ENCODE peak calls at places on chromosome 16, in ten cellular contexts. O, J, B, E, L, I, Q, D, T and P are unnamed samples. For H3K4me1, the result is how much of the 10 kb centered on the place peaks cover.

GRCh38 chr16:29926675-29927522 is 873 bp upstream of the KCTD13 start:
- DNase-seq in O (peak), J (no peak), B (peak), E (peak), L (no peak), I (no peak), Q (peak), D (peak), T (peak), P (peak)

GRCh38 chr16:83830769-83831450 is 23.1 kb downstream of the HSBP1 start:
- DNase-seq in O (no peak), J (no peak), B (no peak), E (no peak), L (no peak), I (no peak), Q (no peak), D (no peak), T (no peak), P (no peak)

GRCh38 chr16:15775209-15775608 is 81.6 kb downstream of the MYH11 start:
- DNase-seq in O (no peak), J (no peak), B (peak), E (peak), L (no peak), I (peak), Q (no peak), D (peak), T (no peak), P (no peak)

GRCh38 chr16:57630931-57631845 is 2.8 kb downstream of the ADGRG1 start:
- DNase-seq in O (no peak), J (no peak), B (no peak), E (no peak), L (no peak), I (no peak), Q (no peak), D (no peak), T (no peak), P (no peak)

GRCh38 chr16:81608515-81609209 is 164.1 kb downstream of the CMIP start:
- DNase-seq in O (no peak), J (no peak), B (no peak), E (no peak), L (peak), I (no peak), Q (peak), D (no peak), T (no peak), P (no peak)

GRCh38 chr16:55053071-55053415 is 122.4 kb downstream of the IRX5 start:
- DNase-seq in O (no peak), J (no peak), B (no peak), E (no peak), L (no peak), I (no peak), Q (no peak), D (no peak), T (no peak), P (no peak)

GRCh38 chr16:72927199-72928088 is 120.5 kb downstream of the ZFHX3 start:
- DNase-seq in O (no peak), J (no peak), B (no peak), E (peak), L (no peak), I (no peak), Q (peak), D (peak), T (no peak), P (peak)

GRCh38 chr16:23842137-23842600 is 6.4 kb downstream of the PRKCB start:
- DNase-seq in O (no peak), J (no peak), B (no peak), E (no peak), L (no peak), I (peak), Q (no peak), D (no peak), T (no peak), P (no peak)

GRCh38 chr16:58127033-58127556 is 2.1 kb downstream of the CFAP20 start:
- DNase-seq in O (no peak), J (no peak), B (peak), E (no peak), L (no peak), I (no peak), Q (peak), D (no peak), T (peak), P (no peak)

GRCh38 chr16:84178146-84178765 is 8.6 kb downstream of the TAF1C start:
- DNase-seq in O (no peak), J (no peak), B (no peak), E (no peak), L (no peak), I (no peak), Q (no peak), D (no peak), T (no peak), P (no peak)

GRCh38 chr16:68079616-68080344 is 5.4 kb upstream of the NFATC3 start:
- DNase-seq in O (peak), J (peak), B (peak), E (no peak), L (peak), I (no peak), Q (peak), D (no peak), T (peak), P (peak)

GRCh38 chr16:70646260-70647241 is at the start of gene IL34:
- DNase-seq in O (no peak), J (no peak), B (no peak), E (no peak), L (no peak), I (no peak), Q (no peak), D (peak), T (peak), P (no peak)

GRCh38 chr16:87318158-87318644 is 1.0 kb upstream of the C16orf95 start:
- DNase-seq in O (no peak), J (no peak), B (peak), E (no peak), L (no peak), I (no peak), Q (peak), D (no peak), T (no peak), P (no peak)

GRCh38 chr16:85566502-85567100 is 46.5 kb upstream of the GSE1 start:
- DNase-seq in O (peak), J (no peak), B (peak), E (no peak), L (no peak), I (no peak), Q (no peak), D (no peak), T (no peak), P (peak)

GRCh38 chr16:85567101-85567866 is 45.8 kb upstream of the GSE1 start:
- DNase-seq in O (peak), J (no peak), B (peak), E (no peak), L (no peak), I (no peak), Q (no peak), D (no peak), T (no peak), P (peak)

GRCh38 chr16:85564277-85565051 is 48.7 kb upstream of the GSE1 start:
- DNase-seq in O (no peak), J (no peak), B (peak), E (no peak), L (no peak), I (no peak), Q (no peak), D (no peak), T (no peak), P (peak)

GRCh38 chr16:85565340-85565739 is 47.8 kb upstream of the GSE1 start:
- DNase-seq in O (no peak), J (no peak), B (no peak), E (no peak), L (no peak), I (no peak), Q (no peak), D (no peak), T (no peak), P (no peak)

GRCh38 chr16:85565796-85566501 is 47.2 kb upstream of the GSE1 start:
- DNase-seq in O (no peak), J (no peak), B (peak), E (no peak), L (no peak), I (no peak), Q (no peak), D (no peak), T (no peak), P (no peak)
- H3K4me1 ChIP-seq in O (under half), J (half or more), B (half or more), E (under half), L (under half), I (under half), Q (half or more), D (under half), T (under half), P (half or more)

GRCh38 chr16:75096730-75097129 is 19.9 kb downstream of the LDHD start:
- DNase-seq in O (peak), J (peak), B (no peak), E (peak), L (no peak), I (no peak), Q (no peak), D (peak), T (no peak), P (peak)
- TF ChIP-seq EP300 in O (no peak), J (no peak), B (no peak), E (no peak), L (no peak), I (no peak), Q (no peak), D (no peak), T (no peak), P (no peak)

GRCh38 chr16:88936913-88937666 is 39.9 kb downstream of the CBFA2T3 start:
- DNase-seq in O (no peak), J (no peak), B (no peak), E (no peak), L (no peak), I (no peak), Q (no peak), D (no peak), T (no peak), P (no peak)

GRCh38 chr16:88934066-88934667 is 42.8 kb downstream of the CBFA2T3 start:
- DNase-seq in O (no peak), J (no peak), B (no peak), E (no peak), L (no peak), I (no peak), Q (no peak), D (no peak), T (no peak), P (no peak)

GRCh38 chr16:88938119-88938932 is 38.7 kb downstream of the CBFA2T3 start:
- DNase-seq in O (no peak), J (no peak), B (no peak), E (no peak), L (no peak), I (no peak), Q (no peak), D (no peak), T (no peak), P (no peak)

GRCh38 chr16:88938933-88939813 is 37.8 kb downstream of the CBFA2T3 start:
- DNase-seq in O (no peak), J (no peak), B (no peak), E (no peak), L (no peak), I (no peak), Q (no peak), D (peak), T (no peak), P (no peak)

DNA sequence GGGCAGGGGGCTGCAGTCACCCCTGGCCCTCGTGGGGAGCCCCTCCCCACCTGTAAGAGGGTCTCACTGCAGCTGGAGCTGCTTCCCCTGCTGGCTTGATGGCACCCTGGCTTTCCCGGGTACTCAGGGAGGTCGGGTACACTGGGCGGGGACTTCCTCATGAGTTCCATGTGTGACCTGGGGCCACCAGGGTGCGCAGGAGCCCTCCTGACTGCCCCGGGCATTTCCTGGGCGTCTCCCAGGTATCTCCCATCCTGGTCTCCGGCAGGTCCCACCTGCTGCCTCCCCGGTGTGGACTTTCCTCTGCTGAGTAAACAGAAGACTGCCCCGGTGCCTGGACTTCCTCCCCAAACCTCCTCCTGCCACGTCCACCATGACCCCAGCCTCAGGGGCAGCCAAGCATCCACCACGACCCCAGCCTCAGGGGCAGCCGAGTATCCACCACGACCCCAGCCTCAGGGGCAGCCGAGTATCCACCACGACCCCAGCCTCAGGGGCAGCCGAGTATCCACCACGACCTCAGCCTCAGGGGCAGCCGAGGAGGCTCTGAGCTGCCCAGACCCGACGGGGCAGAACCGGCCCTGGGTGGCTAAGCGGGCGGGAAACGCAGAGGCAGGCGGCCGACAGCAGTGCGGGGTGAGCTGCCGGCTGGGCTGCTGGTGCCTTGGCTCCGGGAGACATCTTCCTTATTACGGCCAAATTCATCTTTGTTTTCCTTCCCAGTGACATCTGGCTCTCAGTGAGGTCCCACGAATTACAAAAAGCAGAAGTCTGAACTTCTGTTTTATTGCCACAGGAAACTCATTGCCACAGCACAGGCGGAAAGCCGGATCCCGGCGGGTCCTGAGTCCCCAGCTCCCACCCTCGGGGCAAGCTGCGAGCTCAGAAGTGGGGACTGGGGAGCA is 40.7 kb downstream of the CBFA2T3 start:
- DNase-seq in O (no peak), J (no peak), B (no peak), E (peak), L (no peak), I (no peak), Q (no peak), D (no peak), T (no peak), P (peak)
- H3K4me1 ChIP-seq in O (under half), J (half or more), B (half or more), E (under half), L (half or more), I (under half), Q (half or more), D (under half), T (under half), P (half or more)

DNA sequence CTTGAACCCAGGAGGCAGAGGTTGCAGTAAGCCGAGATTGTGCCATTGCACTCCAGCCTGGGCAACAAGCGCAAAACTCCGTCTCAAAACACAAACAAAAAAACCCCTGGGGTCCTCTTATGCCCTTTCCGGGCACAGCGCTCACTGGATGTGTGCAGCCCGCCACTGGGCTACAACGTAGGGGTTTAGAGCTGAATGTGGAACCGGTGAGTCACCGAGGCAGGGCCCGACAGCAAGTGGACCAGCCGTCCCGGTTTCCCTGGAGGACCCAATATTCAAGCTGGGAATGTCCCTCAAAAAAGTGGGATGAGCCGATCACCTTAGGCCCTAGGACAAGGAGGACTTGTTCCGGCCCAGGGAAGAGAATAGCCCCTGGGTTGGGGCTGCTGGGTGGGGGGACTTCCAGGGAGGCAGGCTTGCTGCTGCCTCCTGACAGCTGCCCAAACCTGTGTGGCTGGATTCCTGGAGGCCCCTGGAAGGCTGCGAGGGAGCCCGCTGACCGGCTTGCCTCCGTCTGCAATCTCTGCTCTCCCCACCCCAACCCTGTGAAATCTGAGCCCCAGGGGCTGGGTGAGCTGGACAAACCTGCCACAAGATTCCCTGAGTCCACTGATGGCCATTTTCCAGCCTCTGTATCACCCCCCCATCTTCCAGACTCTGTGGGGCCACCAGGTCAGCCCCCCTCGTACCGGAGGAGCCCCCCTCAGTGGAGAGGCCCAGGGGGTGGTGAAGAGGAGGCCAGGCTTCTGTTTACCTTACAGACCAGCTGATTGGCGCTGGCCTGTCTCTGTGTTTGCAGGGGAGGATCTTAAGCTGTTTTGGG is 2.9 kb upstream of the CLDN9 start:
- DNase-seq in O (peak), J (peak), B (no peak), E (no peak), L (no peak), I (no peak), Q (no peak), D (no peak), T (no peak), P (peak)
- TF ChIP-seq EP300 in O (peak), J (no peak), B (no peak), E (no peak), L (no peak), I (no peak), Q (no peak), D (no peak), T (no peak), P (no peak)

DNA sequence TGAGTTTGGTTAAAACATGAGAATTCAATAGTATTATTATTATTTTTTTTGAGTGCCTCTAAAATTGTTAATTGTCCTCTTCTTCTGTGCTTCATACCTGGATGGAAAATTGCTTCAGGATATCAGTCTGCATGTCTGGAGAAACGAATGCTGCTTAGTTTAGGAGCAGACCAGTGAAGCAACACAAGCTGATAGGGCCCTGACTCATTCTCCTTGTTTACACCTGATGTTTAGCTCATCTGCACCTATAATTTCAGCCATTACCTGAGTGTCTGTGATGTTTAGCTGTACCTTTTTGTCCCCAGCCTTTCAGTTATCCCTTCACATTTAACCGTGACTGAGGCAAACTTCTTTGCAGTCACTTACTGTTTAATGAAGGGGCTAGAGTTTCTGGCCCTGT is 14.8 kb downstream of the SNTB2 start:
- DNase-seq in O (no peak), J (no peak), B (no peak), E (no peak), L (no peak), I (no peak), Q (no peak), D (no peak), T (no peak), P (no peak)
- H3K4me1 ChIP-seq in O (under half), J (half or more), B (under half), E (half or more), L (half or more), I (under half), Q (half or more), D (under half), T (under half), P (under half)

GRCh38 chr16:75053791-75054555 is 55.1 kb downstream of the ZNRF1 start:
- DNase-seq in O (no peak), J (peak), B (peak), E (no peak), L (peak), I (no peak), Q (no peak), D (peak), T (peak), P (peak)
- TF ChIP-seq EP300 in O (no peak), J (no peak), B (no peak), E (no peak), L (no peak), I (no peak), Q (no peak), D (no peak), T (no peak), P (no peak)